ENCODE peak calls at places on chromosome 16, in four cellular contexts. One of them, this sample, is unnamed.

GRCh38 chr16:68357923-68358322 is 47.1 kb downstream of the PRMT7 start:
- DNase-seq in AG04450: no peak
- DNase-seq in WTC11: no peak
- DNase-seq in IMR-90: no peak
- DNase-seq in this sample: no peak

GRCh38 chr16:21646721-21647561 is 5.5 kb downstream of the IGSF6 start:
- DNase-seq in IMR-90: no peak
- DNase-seq in AG04450: no peak
- DNase-seq in WTC11: no peak
- DNase-seq in this sample: no peak

GRCh38 chr16:85312174-85312573 is 199.9 kb upstream of the CIBAR2 start:
- DNase-seq in WTC11: no peak
- DNase-seq in IMR-90: no peak
- DNase-seq in AG04450: no peak
- DNase-seq in this sample: no peak

GRCh38 chr16:1105888-1106620 is 10.0 kb upstream of the C1QTNF8 start:
- DNase-seq in WTC11: peak; percentile 86
- DNase-seq in AG04450: peak; percentile 10
- DNase-seq in IMR-90: peak; percentile 33
- DNase-seq in this sample: peak; percentile 81

GRCh38 chr16:86572616-86573015 is 5.7 kb upstream of the FOXL1 start:
- DNase-seq in IMR-90: no peak
- DNase-seq in AG04450: no peak
- DNase-seq in WTC11: no peak
- DNase-seq in this sample: no peak

GRCh38 chr16:85662036-85662812 is 26.5 kb downstream of the GINS2 start:
- DNase-seq in WTC11: no peak
- DNase-seq in AG04450: no peak
- DNase-seq in IMR-90: no peak
- DNase-seq in this sample: no peak

GRCh38 chr16:17572145-17572544 is 101.4 kb upstream of the XYLT1 start:
- DNase-seq in IMR-90: no peak
- DNase-seq in AG04450: no peak
- DNase-seq in WTC11: no peak
- DNase-seq in this sample: no peak

GRCh38 chr16:21277927-21278706 is at the start of gene CRYM:
- DNase-seq in WTC11: peak; percentile 82
- DNase-seq in IMR-90: no peak
- DNase-seq in AG04450: no peak
- DNase-seq in this sample: peak; percentile 67

GRCh38 chr16:56108724-56109123 is 82.6 kb upstream of the GNAO1 start:
- DNase-seq in AG04450: no peak
- DNase-seq in IMR-90: no peak
- DNase-seq in WTC11: no peak
- DNase-seq in this sample: no peak

GRCh38 chr16:73010150-73010676 is 37.7 kb downstream of the ZFHX3 start:
- DNase-seq in IMR-90: no peak
- DNase-seq in AG04450: no peak
- DNase-seq in WTC11: no peak
- DNase-seq in this sample: no peak

GRCh38 chr16:69393898-69394849 is 8.4 kb upstream of the TERF2 start:
- DNase-seq in IMR-90: peak; percentile 37
- DNase-seq in WTC11: no peak
- DNase-seq in AG04450: no peak
- DNase-seq in this sample: no peak

GRCh38 chr16:75483222-75483621 is 12.0 kb downstream of the CHST6 start:
- DNase-seq in WTC11: no peak
- DNase-seq in AG04450: peak; percentile 3
- DNase-seq in IMR-90: peak; percentile 43
- DNase-seq in this sample: no peak

GRCh38 chr16:9151597-9151996 is 60.2 kb downstream of the HAPSTR1 start:
- DNase-seq in WTC11: no peak
- DNase-seq in AG04450: peak; percentile 68
- DNase-seq in IMR-90: peak; percentile 84
- DNase-seq in this sample: no peak

GRCh38 chr16:57038151-57038550 is 48.8 kb downstream of the NLRC5 start:
- DNase-seq in IMR-90: peak; percentile 63
- DNase-seq in WTC11: no peak
- DNase-seq in AG04450: no peak
- DNase-seq in this sample: no peak

DNA sequence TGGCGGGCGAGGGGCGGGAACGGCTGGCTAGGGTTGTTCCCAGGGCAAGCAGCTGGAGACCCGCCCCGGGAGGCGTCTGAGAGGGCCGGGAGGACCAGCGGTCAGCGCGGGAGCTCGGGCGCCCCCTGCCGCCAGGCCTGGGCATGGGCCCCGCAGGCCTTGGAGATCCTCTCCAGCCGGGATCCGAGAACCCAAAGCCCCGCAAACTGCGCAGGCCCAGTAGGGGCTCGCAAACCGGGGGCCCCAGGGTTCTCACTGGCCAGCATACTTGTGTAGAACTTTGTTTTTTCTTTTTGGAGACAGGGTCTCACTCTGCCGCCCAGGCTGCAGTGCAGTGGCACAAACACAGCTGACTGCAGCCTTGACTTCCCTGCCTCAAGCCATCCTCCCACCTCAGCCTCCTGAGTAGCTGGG is 20.8 kb upstream of the ZNF423 start:
- DNase-seq in AG04450: no peak
- DNase-seq in IMR-90: no peak
- DNase-seq in WTC11: peak; percentile 88
- DNase-seq in this sample: peak; percentile 89
- TF ChIP-seq CTCF in AG04450: peak; percentile 53
- TF ChIP-seq CTCF in IMR-90: peak; percentile 51
- TF ChIP-seq CTCF in WTC11: peak; percentile 95
- TF ChIP-seq CTCF in this sample: peak; percentile 99

GRCh38 chr16:10951016-10951415 is 6.7 kb downstream of the CLEC16A start:
- DNase-seq in IMR-90: peak; percentile 59
- DNase-seq in WTC11: no peak
- DNase-seq in AG04450: no peak
- DNase-seq in this sample: no peak

GRCh38 chr16:10947211-10947787 is 2.9 kb downstream of the CLEC16A start:
- DNase-seq in AG04450: no peak
- DNase-seq in WTC11: no peak
- DNase-seq in IMR-90: no peak
- DNase-seq in this sample: no peak

GRCh38 chr16:10950393-10950792 is 6.0 kb downstream of the CLEC16A start:
- DNase-seq in AG04450: no peak
- DNase-seq in IMR-90: no peak
- DNase-seq in WTC11: no peak
- DNase-seq in this sample: no peak

GRCh38 chr16:10946308-10946707 is 1.9 kb downstream of the CLEC16A start:
- DNase-seq in IMR-90: no peak
- DNase-seq in WTC11: peak; percentile 48
- DNase-seq in AG04450: no peak
- DNase-seq in this sample: no peak

DNA sequence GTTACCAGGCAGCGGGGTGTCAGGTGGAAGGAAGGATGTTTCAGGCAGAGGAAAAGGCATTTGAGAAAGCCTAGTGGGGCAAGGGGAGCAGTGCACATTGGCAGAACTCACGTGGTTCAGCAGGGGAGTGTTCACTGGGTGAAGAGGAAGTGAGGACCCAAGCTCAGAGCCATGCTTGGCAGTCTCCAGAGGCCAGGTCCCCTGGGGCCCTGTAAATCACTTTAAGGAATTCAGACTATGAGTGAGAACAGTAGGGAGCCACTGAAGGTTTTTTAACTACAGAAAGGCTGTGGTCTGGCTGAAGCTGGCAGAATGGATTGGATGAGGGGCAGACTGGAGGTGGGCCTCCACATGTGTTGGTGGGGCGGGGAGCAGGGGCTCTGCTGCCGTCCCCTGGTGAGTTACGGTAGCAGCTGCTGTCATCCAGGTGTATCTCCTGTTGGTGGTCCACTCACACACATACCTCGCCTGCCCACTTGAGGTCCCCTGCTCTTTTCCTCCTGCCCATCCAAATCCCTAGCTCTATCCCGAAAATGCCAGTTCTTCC is 5.1 kb downstream of the CLEC16A start:
- DNase-seq in AG04450: no peak
- DNase-seq in WTC11: peak; percentile 59
- DNase-seq in IMR-90: no peak
- DNase-seq in this sample: no peak
- TF ChIP-seq CTCF in AG04450: no peak
- TF ChIP-seq CTCF in WTC11: no peak
- TF ChIP-seq CTCF in IMR-90: no peak
- TF ChIP-seq CTCF in this sample: no peak

GRCh38 chr16:19066988-19067348 is 446 bp upstream of the COQ7 start:
- DNase-seq in IMR-90: no peak
- DNase-seq in AG04450: no peak
- DNase-seq in WTC11: no peak
- DNase-seq in this sample: no peak

GRCh38 chr16:19071811-19072777 is 4.7 kb downstream of the COQ7 start:
- DNase-seq in AG04450: no peak
- DNase-seq in WTC11: peak; percentile 81
- DNase-seq in IMR-90: peak; percentile 56
- DNase-seq in this sample: peak; percentile 45

GRCh38 chr16:19062706-19063105 is 4.7 kb upstream of the COQ7 start:
- DNase-seq in AG04450: no peak
- DNase-seq in WTC11: no peak
- DNase-seq in IMR-90: no peak
- DNase-seq in this sample: no peak

GRCh38 chr16:19068237-19068815 is 912 bp downstream of the COQ7 start:
- DNase-seq in IMR-90: no peak
- DNase-seq in AG04450: no peak
- DNase-seq in WTC11: no peak
- DNase-seq in this sample: no peak

DNA sequence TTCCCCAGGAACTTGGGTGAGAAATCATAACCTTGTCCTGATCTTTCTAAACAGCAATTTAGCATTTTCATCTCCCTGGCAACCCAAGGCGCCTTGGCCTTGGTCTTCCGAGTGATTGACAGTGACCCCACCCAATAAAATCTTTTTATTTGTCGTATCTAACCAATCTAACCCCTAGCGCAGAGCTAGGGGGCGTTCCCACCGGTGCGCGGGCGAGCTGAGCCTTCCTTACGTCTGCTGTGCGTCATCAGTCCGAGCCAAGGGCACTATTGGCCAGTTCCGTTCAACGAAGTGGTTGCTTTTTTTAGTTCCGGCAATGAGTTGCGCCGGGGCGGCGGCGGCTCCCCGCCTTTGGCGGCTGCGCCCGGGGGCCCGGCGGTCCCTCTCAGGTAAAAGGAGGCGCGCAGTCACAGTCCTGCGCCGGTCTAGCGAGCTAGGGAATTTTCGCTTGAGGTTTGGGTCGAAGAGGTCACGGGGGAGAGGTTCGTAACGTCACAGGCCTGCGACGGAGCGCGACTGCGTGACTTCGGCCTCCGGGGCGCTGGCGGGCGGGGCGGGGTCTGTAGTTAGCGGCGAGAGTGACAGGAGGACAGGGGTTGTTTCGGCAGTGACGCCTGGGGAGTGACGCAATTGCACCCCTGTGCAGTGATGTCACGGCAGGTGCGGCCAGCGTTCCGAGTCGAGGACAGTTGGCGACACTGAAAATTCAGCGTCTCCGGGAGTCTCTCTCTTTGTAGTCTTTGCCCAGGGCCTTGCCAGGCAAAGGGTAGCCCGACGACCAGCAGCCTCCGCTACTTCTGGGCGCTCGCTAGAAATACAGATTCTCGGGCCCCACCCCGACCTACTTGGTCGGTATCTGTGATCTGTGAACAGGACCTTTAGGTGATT is at the start of gene COQ7:
- DNase-seq in WTC11: peak; percentile 97
- DNase-seq in IMR-90: peak; percentile 100
- DNase-seq in AG04450: peak; percentile 100
- DNase-seq in this sample: peak; percentile 95
- TF ChIP-seq CTCF in WTC11: no peak
- TF ChIP-seq CTCF in IMR-90: no peak
- TF ChIP-seq CTCF in AG04450: no peak
- TF ChIP-seq CTCF in this sample: no peak

DNA sequence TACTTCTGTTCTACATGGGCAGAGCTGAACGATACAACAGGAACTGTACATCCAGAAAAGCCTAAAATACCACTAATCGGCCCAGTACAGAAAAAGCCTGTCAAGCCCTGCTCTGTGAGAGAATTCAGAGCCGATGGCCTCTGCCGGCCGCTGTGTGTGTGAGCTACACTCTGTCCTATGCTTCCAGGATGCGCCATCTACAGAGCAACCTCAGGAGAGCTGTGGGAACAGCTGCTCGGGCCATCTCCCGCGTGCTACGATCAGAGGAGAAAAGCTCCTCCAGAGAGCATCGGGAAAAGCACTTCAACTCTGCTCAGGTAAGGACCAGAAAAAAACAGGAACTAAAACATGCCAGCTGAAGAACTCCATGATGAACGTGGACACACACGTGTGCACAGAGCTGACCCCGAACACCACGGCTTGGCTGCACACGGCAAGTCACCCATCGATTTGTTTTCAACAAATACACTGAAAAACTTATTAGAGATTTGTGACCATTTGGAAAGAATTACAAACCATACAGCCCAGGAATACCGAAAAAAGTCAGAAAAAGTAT is 115.9 kb downstream of the ANKRD11 start:
- DNase-seq in WTC11: peak; percentile 52
- DNase-seq in AG04450: no peak
- DNase-seq in IMR-90: peak; percentile 55
- DNase-seq in this sample: no peak
- TF ChIP-seq CTCF in WTC11: no peak
- TF ChIP-seq CTCF in AG04450: no peak
- TF ChIP-seq CTCF in IMR-90: peak; percentile 14
- TF ChIP-seq CTCF in this sample: no peak

GRCh38 chr16:83840060-83840617 is 32.4 kb downstream of the HSBP1 start:
- DNase-seq in AG04450: no peak
- DNase-seq in WTC11: no peak
- DNase-seq in IMR-90: no peak
- DNase-seq in this sample: no peak

GRCh38 chr16:83842755-83843507 is 35.2 kb downstream of the HSBP1 start:
- DNase-seq in IMR-90: no peak
- DNase-seq in WTC11: no peak
- DNase-seq in AG04450: no peak
- DNase-seq in this sample: no peak

GRCh38 chr16:83842291-83842690 is 34.5 kb downstream of the HSBP1 start:
- DNase-seq in AG04450: no peak
- DNase-seq in WTC11: no peak
- DNase-seq in IMR-90: no peak
- DNase-seq in this sample: no peak

GRCh38 chr16:83845263-83845662 is 37.5 kb downstream of the HSBP1 start:
- DNase-seq in AG04450: no peak
- DNase-seq in IMR-90: no peak
- DNase-seq in WTC11: no peak
- DNase-seq in this sample: no peak

GRCh38 chr16:83843657-83844056 is 35.9 kb downstream of the HSBP1 start:
- DNase-seq in IMR-90: no peak
- DNase-seq in AG04450: no peak
- DNase-seq in WTC11: peak; percentile 27
- DNase-seq in this sample: no peak
- TF ChIP-seq CTCF in IMR-90: no peak
- TF ChIP-seq CTCF in AG04450: no peak
- TF ChIP-seq CTCF in WTC11: no peak
- TF ChIP-seq CTCF in this sample: no peak

GRCh38 chr16:82059161-82059982 is 24.3 kb downstream of the HSD17B2 start:
- DNase-seq in AG04450: no peak
- DNase-seq in IMR-90: no peak
- DNase-seq in WTC11: no peak
- DNase-seq in this sample: no peak

GRCh38 chr16:82062645-82063058 is 27.6 kb downstream of the HSD17B2 start:
- DNase-seq in WTC11: no peak
- DNase-seq in IMR-90: peak; percentile 71
- DNase-seq in AG04450: peak; percentile 34
- DNase-seq in this sample: no peak

GRCh38 chr16:82059983-82060421 is 24.9 kb downstream of the HSD17B2 start:
- DNase-seq in IMR-90: no peak
- DNase-seq in AG04450: no peak
- DNase-seq in WTC11: no peak
- DNase-seq in this sample: no peak

GRCh38 chr16:82063456-82064082 is 28.5 kb downstream of the HSD17B2 start:
- DNase-seq in IMR-90: no peak
- DNase-seq in AG04450: no peak
- DNase-seq in WTC11: no peak
- DNase-seq in this sample: no peak

GRCh38 chr16:82061861-82062525 is 26.9 kb downstream of the HSD17B2 start:
- DNase-seq in IMR-90: peak; percentile 22
- DNase-seq in WTC11: no peak
- DNase-seq in AG04450: no peak
- DNase-seq in this sample: no peak
- TF ChIP-seq CTCF in IMR-90: peak; percentile 34
- TF ChIP-seq CTCF in WTC11: peak; percentile 31
- TF ChIP-seq CTCF in AG04450: peak; percentile 46
- TF ChIP-seq CTCF in this sample: peak; percentile 54